ENCODE peak calls at places on chromosomes 3 and 15, in nine cellular contexts. J is hypothalamus; T is CD4-positive, alpha-beta T cell; K is M059J; R is HT1080; I is EH; H is posterior cingulate gyrus; U is naive thymus-derived CD4-positive, alpha-beta T cell; M is Panc1. L is an unnamed sample.

GRCh38 chr15:60179786-60180391 is 175.8 kb downstream of the FOXB1 start:
- DNase-seq in J (no peak), T (peak), K (peak), R (peak), I (peak), H (no peak), U (peak), M (peak), L (peak)

GRCh38 chr3:174614046-174614445 is 245.1 kb upstream of the NAALADL2 start:
- DNase-seq in J (no peak), T (no peak), K (peak), R (peak), I (peak), H (no peak), U (no peak), M (no peak), L (no peak)

GRCh38 chr3:79005084-79005483 is 762.7 kb downstream of the ROBO1 start:
- DNase-seq in J (no peak), T (no peak), K (peak), R (no peak), I (peak), H (no peak), U (no peak), M (no peak), L (no peak)

GRCh38 chr3:65568497-65568896 is 470.2 kb downstream of the MAGI1 start:
- DNase-seq in J (no peak), T (no peak), K (no peak), R (no peak), I (peak), H (no peak), U (no peak), M (no peak), L (no peak)

GRCh38 chr3:193594946-193595689 is 2.1 kb downstream of the OPA1 start:
- DNase-seq in J (no peak), T (no peak), K (peak), R (peak), I (peak), H (no peak), U (no peak), M (no peak), L (peak)

GRCh38 chr3:112579697-112580096 is 17.9 kb downstream of the SLC35A5 start:
- DNase-seq in J (no peak), T (no peak), K (peak), R (no peak), I (peak), H (no peak), U (no peak), M (no peak), L (peak)

GRCh38 chr3:193680220-193680619 is 87.2 kb downstream of the OPA1 start:
- DNase-seq in J (no peak), T (no peak), K (peak), R (peak), I (peak), H (no peak), U (no peak), M (no peak), L (peak)

GRCh38 chr15:86055688-86056087 is 24.0 kb upstream of the AGBL1 start:
- DNase-seq in J (no peak), T (no peak), K (no peak), R (no peak), I (no peak), H (no peak), U (no peak), M (no peak), L (no peak)

GRCh38 chr15:40928351-40928974 is 677 bp upstream of the DLL4 start:
- DNase-seq in J (no peak), T (no peak), K (no peak), R (no peak), I (no peak), H (no peak), U (no peak), M (no peak), L (no peak)

GRCh38 chr3:133915685-133916639 is 20.3 kb upstream of the RAB6B start:
- DNase-seq in J (no peak), T (no peak), K (no peak), R (no peak), I (no peak), H (no peak), U (no peak), M (no peak), L (no peak)

GRCh38 chr15:31080618-31081017 is 20.9 kb downstream of the TRPM1 start:
- DNase-seq in J (no peak), T (no peak), K (no peak), R (no peak), I (no peak), H (no peak), U (peak), M (no peak), L (no peak)

GRCh38 chr3:31579828-31580227 is 47.1 kb downstream of the STT3B start:
- DNase-seq in J (no peak), T (no peak), K (no peak), R (no peak), I (no peak), H (no peak), U (no peak), M (no peak), L (no peak)

GRCh38 chr3:21377366-21377765 is 373.6 kb downstream of the ZNF385D start:
- DNase-seq in J (no peak), T (no peak), K (no peak), R (no peak), I (no peak), H (no peak), U (no peak), M (no peak), L (no peak)

GRCh38 chr3:187740446-187741399 is 4.5 kb downstream of the BCL6 start:
- DNase-seq in J (peak), T (peak), K (peak), R (peak), I (peak), H (peak), U (peak), M (no peak), L (peak)

GRCh38 chr3:168088106-168088722 is 7.5 kb downstream of the GOLIM4 start:
- DNase-seq in J (no peak), T (no peak), K (peak), R (peak), I (peak), H (no peak), U (no peak), M (no peak), L (no peak)

GRCh38 chr3:197454014-197454413 is 101.8 kb downstream of the BDH1 start:
- DNase-seq in J (no peak), T (no peak), K (peak), R (peak), I (peak), H (no peak), U (no peak), M (no peak), L (no peak)

GRCh38 chr3:40930131-40930538 is 269.2 kb upstream of the CTNNB1 start:
- DNase-seq in J (no peak), T (no peak), K (no peak), R (peak), I (peak), H (no peak), U (no peak), M (no peak), L (no peak)

GRCh38 chr15:63953524-63953923 is 92.8 kb downstream of the DAPK2 start:
- DNase-seq in J (no peak), T (no peak), K (no peak), R (no peak), I (no peak), H (no peak), U (no peak), M (no peak), L (no peak)

GRCh38 chr15:93088200-93088980 is 621 bp downstream of the RGMA start:
- DNase-seq in J (no peak), T (no peak), K (peak), R (no peak), I (peak), H (no peak), U (peak), M (no peak), L (no peak)

GRCh38 chr15:67174446-67174845 is 80.0 kb downstream of the AAGAB start:
- DNase-seq in J (no peak), T (no peak), K (no peak), R (no peak), I (no peak), H (no peak), U (no peak), M (no peak), L (no peak)

GRCh38 chr3:53643757-53644156 is 149.3 kb downstream of the CACNA1D start:
- DNase-seq in J (no peak), T (no peak), K (no peak), R (no peak), I (no peak), H (no peak), U (no peak), M (no peak), L (no peak)

L was measured in IMR-90.